ENCODE peak calls at places on chromosome 1, in five cellular contexts. O is CD8-positive, alpha-beta T cell; Y is fibroblast of pulmonary artery; U is NB4; X is esophagus squamous epithelium. D is an unnamed sample.

GRCh38 chr1:81681104-81681503 is 119.6 kb upstream of the ADGRL2 start:
- DNase-seq in O (no peak), Y (no peak), U (no peak), X (no peak), D (no peak)

GRCh38 chr1:234765672-234766071 is 155.7 kb upstream of the IRF2BP2 start:
- DNase-seq in O (no peak), Y (no peak), U (no peak), X (no peak), D (no peak)

GRCh38 chr1:212119397-212119837 is 83.9 kb downstream of the DTL start:
- DNase-seq in O (no peak), Y (no peak), U (no peak), X (no peak), D (no peak)

GRCh38 chr1:8879348-8880067 is 1.0 kb upstream of the ENO1 start:
- DNase-seq in O (no peak), Y (no peak), U (no peak), X (no peak), D (no peak)

GRCh38 chr1:152018537-152018936 is 18.3 kb downstream of the S100A11 start:
- DNase-seq in O (no peak), Y (peak; percentile 27), U (peak; percentile 51), X (no peak), D (no peak)

GRCh38 chr1:22673486-22674409 is 20.7 kb downstream of the C1QB start:
- DNase-seq in O (no peak), Y (peak; percentile 80), U (peak; percentile 38), X (no peak), D (no peak)

GRCh38 chr1:219533280-219533679 is 79.6 kb downstream of the ZC3H11B start:
- DNase-seq in O (no peak), Y (peak; percentile 41), U (no peak), X (no peak), D (no peak)

GRCh38 chr1:4959216-4959615 is 304.8 kb downstream of the AJAP1 start:
- DNase-seq in O (no peak), Y (no peak), U (no peak), X (no peak), D (no peak)

GRCh38 chr1:29290414-29290980 is 54.2 kb downstream of the PTPRU start:
- DNase-seq in O (no peak), Y (peak; percentile 11), U (no peak), X (no peak), D (no peak)

GRCh38 chr1:56590520-56591011 is 11.2 kb upstream of the PLPP3 start:
- DNase-seq in O (no peak), Y (peak; percentile 62), U (no peak), X (no peak), D (no peak)

GRCh38 chr1:205248793-205249601 is 21.3 kb downstream of the TMCC2 start:
- DNase-seq in O (no peak), Y (peak; percentile 61), U (no peak), X (no peak), D (no peak)

GRCh38 chr1:36091141-36091540 is 2.4 kb downstream of the ADPRS start:
- DNase-seq in O (no peak), Y (no peak), U (no peak), X (no peak), D (no peak)

GRCh38 chr1:235160395-235160964 is 570 bp downstream of the RBM34 start:
- DNase-seq in O (no peak), Y (peak; percentile 69), U (peak; percentile 70), X (no peak), D (peak; percentile 41)

GRCh38 chr1:61781151-61781550 is 38.9 kb downstream of the PATJ start:
- DNase-seq in O (no peak), Y (no peak), U (peak; percentile 6), X (no peak), D (no peak)

GRCh38 chr1:234610061-234610581 is at the start of gene IRF2BP2:
- DNase-seq in O (peak; percentile 68), Y (peak; percentile 87), U (peak; percentile 89), X (no peak), D (no peak)

GRCh38 chr1:20250346-20250989 is 40.2 kb upstream of the VWA5B1 start:
- DNase-seq in O (no peak), Y (peak; percentile 33), U (no peak), X (no peak), D (no peak)

GRCh38 chr1:209266590-209267172 is 316.8 kb upstream of the CAMK1G start:
- DNase-seq in O (no peak), Y (peak; percentile 16), U (no peak), X (no peak), D (no peak)

GRCh38 chr1:196355206-196355786 is 252.9 kb downstream of the KCNT2 start:
- DNase-seq in O (no peak), Y (peak; percentile 69), U (peak; percentile 7), X (no peak), D (no peak)

GRCh38 chr1:201528631-201529260 is 10.2 kb upstream of the NAV1 start:
- DNase-seq in O (no peak), Y (peak; percentile 37), U (no peak), X (no peak), D (no peak)

GRCh38 chr1:24692351-24692980 is 49.4 kb downstream of the SRRM1 start:
- DNase-seq in O (no peak), Y (no peak), U (no peak), X (no peak), D (no peak)

GRCh38 chr1:244248426-244248825 is 197.3 kb downstream of the ZBTB18 start:
- DNase-seq in O (no peak), Y (no peak), U (no peak), X (no peak), D (no peak)

GRCh38 chr1:26084091-26084561 is 16.7 kb upstream of the TRIM63 start:
- DNase-seq in O (no peak), Y (no peak), U (no peak), X (no peak), D (no peak)

GRCh38 chr1:152397474-152397873 is 16.6 kb downstream of the CRNN start:
- DNase-seq in O (no peak), Y (no peak), U (no peak), X (no peak), D (no peak)

GRCh38 chr1:181139631-181140051 is 51.1 kb downstream of the IER5 start:
- DNase-seq in O (no peak), Y (no peak), U (no peak), X (no peak), D (no peak)

GRCh38 chr1:23019851-23020625 is 770 bp downstream of the KDM1A start:
- DNase-seq in O (no peak), Y (peak; percentile 45), U (peak; percentile 69), X (no peak), D (no peak)

GRCh38 chr1:205750683-205751651 is 985 bp upstream of the NUCKS1 start:
- DNase-seq in O (no peak), Y (no peak), U (peak; percentile 70), X (no peak), D (no peak)

GRCh38 chr1:156072251-156072650 is 10.0 kb downstream of the MEX3A start:
- DNase-seq in O (no peak), Y (no peak), U (no peak), X (no peak), D (no peak)

GRCh38 chr1:156073740-156074139 is 8.5 kb downstream of the MEX3A start:
- DNase-seq in O (no peak), Y (no peak), U (no peak), X (no peak), D (no peak)

GRCh38 chr1:156075158-156075557 is 7.1 kb downstream of the MEX3A start:
- DNase-seq in O (no peak), Y (no peak), U (peak; percentile 38), X (no peak), D (no peak)

GRCh38 chr1:156074661-156075060 is 7.6 kb downstream of the MEX3A start:
- DNase-seq in O (no peak), Y (no peak), U (no peak), X (no peak), D (no peak)

DNA sequence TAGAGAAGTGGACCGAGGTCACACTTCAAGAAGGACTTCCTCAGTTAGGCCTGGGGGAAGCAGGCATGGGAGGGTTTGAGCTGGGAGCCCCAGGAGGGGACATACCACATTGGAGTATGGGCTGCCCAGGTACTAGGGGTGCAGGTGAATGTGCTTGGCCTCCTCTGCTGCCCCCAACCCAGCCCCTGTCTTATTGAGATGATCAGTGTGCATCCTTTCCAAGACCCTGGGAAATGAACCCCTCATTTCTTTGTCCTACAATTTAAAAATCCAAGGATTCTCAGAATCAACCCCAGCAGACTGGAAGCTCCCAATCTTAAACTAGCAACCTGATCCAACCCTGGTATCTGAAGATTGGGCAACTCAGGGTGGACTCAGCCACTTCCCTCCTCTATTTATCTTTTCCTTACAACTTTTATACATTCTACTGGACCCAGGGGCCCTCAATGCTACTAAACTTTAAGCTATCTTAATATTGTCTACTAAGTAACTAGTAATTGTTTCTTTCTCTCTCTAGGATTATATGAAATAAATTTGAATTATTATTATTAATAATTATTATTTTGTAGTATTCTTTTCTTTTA is 9.1 kb downstream of the MEX3A start:
- DNase-seq in O (no peak), Y (no peak), U (no peak), X (no peak), D (no peak)
- H3K4me3 ChIP-seq in O (no peak overlapping the region), Y (no peak overlapping the region), U (no peak overlapping the region), X (no peak overlapping the region), D (no peak overlapping the region)

DNA sequence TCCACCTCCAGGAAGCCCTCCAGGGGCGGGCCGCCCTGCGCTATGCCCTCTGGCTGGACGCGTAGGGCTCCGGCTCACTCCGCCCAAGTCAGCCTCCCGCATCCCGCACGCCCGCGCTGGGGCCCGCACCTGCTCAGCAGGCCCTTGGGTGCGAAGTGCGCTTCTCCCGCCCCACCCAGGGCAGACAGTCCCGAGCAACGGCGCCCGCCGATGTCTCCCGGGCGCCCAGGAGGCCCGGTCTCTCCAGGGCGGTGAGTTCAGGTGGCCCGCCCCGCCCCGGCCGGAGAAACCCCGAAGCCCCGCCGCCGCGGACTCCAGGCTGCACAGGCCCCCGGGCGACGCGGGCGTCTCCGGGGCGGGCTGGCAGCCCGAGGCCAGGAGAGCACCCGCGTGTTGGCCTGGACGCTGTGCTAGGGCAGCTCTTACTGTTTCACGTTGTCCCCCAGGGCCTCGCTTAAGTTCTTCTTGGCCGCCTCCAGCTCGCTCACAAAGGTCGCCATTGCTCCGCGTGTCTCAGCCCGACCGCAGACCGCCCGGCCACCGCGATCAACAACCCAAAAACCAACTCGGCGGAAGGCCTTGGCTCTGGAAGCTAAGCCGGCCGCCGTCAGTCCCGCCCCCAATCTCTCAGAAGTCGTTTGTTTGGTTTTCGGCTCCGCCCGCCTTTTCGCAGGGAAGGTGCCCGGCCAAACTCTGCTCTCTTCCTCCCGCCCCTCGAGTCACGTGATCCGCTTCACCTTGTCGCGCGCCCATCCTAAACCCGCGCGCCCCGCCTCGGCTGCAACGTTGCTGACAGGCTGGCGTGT is at the start of gene TADA1:
- DNase-seq in O (peak; percentile 97), Y (peak; percentile 98), U (peak; percentile 99), X (peak; percentile 90), D (peak; percentile 95)
- TF ChIP-seq CTCF in O (no peak), Y (no peak), U (no peak), X (peak; percentile 47), D (no peak)

GRCh38 chr1:115771847-115772457 is 3.4 kb upstream of the CASQ2 start:
- DNase-seq in O (no peak), Y (peak; percentile 87), U (peak; percentile 81), X (no peak), D (peak; percentile 29)
- H3K4me3 ChIP-seq in O (no peak overlapping the region), Y (no peak overlapping the region), U (no peak overlapping the region), X (peak overlapping the region; percentile 46), D (no peak overlapping the region)

DNA sequence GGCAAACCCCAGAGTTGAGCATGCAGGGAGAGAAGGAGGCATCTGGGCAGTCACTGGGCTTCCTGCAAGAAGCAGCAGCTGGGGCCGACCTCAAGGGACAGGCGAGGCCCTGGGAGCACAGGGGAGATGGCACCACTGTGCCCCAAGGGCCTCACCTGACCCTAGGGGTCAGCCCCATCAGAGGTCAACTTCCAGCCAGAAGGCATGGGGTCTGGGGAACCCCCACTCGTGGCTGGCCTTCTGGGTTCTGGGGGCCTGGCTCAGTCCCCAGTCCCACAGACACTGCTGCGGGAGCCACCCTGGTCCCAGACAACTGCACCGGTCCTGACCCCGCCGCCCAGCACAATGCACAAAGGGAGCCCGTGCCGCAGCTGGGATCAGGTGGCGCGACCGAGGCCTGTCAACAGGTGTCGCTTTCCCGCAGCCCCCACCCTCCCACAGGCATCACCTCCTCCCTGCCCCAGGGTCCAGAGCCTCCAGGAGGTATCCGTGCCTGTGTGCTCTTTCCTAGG is 6.2 kb downstream of the WNT9A start:
- DNase-seq in O (no peak), Y (no peak), U (no peak), X (no peak), D (no peak)
- TF ChIP-seq CTCF in O (no peak), Y (no peak), U (no peak), X (no peak), D (no peak)